ENCODE peak calls at places on chromosome 7, in ten cellular contexts. One of them, this sample, is unnamed.

GRCh38 chr7:43869898-43870240 is 552 bp upstream of the MRPS24 start:
- DNase-seq in RWPE1: peak
- DNase-seq in H9: no peak
- DNase-seq in sigmoid colon: peak
- DNase-seq in cardiac muscle cell: no peak
- DNase-seq in hepatocyte: peak
- DNase-seq in GM23338: peak
- DNase-seq in IMR-90: peak
- DNase-seq in brain microvascular endothelial cell: peak
- DNase-seq in PC-9: peak
- DNase-seq in this sample: no peak

GRCh38 chr7:20330797-20331230 is at the start of gene ITGB8:
- DNase-seq in RWPE1: peak
- DNase-seq in H9: peak
- DNase-seq in sigmoid colon: peak
- DNase-seq in cardiac muscle cell: peak
- DNase-seq in hepatocyte: no peak
- DNase-seq in GM23338: no peak
- DNase-seq in IMR-90: no peak
- DNase-seq in brain microvascular endothelial cell: no peak
- DNase-seq in PC-9: peak
- DNase-seq in this sample: no peak

GRCh38 chr7:66198956-66199355 is 6.2 kb upstream of the TPST1 start:
- DNase-seq in RWPE1: no peak
- DNase-seq in H9: no peak
- DNase-seq in sigmoid colon: peak
- DNase-seq in cardiac muscle cell: no peak
- DNase-seq in hepatocyte: no peak
- DNase-seq in GM23338: no peak
- DNase-seq in IMR-90: no peak
- DNase-seq in brain microvascular endothelial cell: no peak
- DNase-seq in PC-9: no peak
- DNase-seq in this sample: no peak

GRCh38 chr7:46156835-46157234 is 235.8 kb upstream of the IGFBP3 start:
- DNase-seq in RWPE1: no peak
- DNase-seq in H9: no peak
- DNase-seq in sigmoid colon: no peak
- DNase-seq in cardiac muscle cell: no peak
- DNase-seq in hepatocyte: no peak
- DNase-seq in GM23338: no peak
- DNase-seq in IMR-90: no peak
- DNase-seq in brain microvascular endothelial cell: no peak
- DNase-seq in PC-9: no peak
- DNase-seq in this sample: no peak

GRCh38 chr7:47570649-47571050 is 11.3 kb downstream of the TNS3 start:
- DNase-seq in RWPE1: no peak
- DNase-seq in H9: no peak
- DNase-seq in sigmoid colon: peak
- DNase-seq in cardiac muscle cell: no peak
- DNase-seq in hepatocyte: no peak
- DNase-seq in GM23338: no peak
- DNase-seq in IMR-90: peak
- DNase-seq in brain microvascular endothelial cell: no peak
- DNase-seq in PC-9: no peak
- DNase-seq in this sample: no peak

GRCh38 chr7:157690833-157691382 is 354.1 kb downstream of the DNAJB6 start:
- DNase-seq in RWPE1: no peak
- DNase-seq in H9: peak
- DNase-seq in sigmoid colon: peak
- DNase-seq in cardiac muscle cell: peak
- DNase-seq in hepatocyte: no peak
- DNase-seq in GM23338: peak
- DNase-seq in IMR-90: no peak
- DNase-seq in brain microvascular endothelial cell: peak
- DNase-seq in PC-9: no peak
- DNase-seq in this sample: no peak

GRCh38 chr7:66348959-66349358 is 143.8 kb downstream of the TPST1 start:
- DNase-seq in RWPE1: no peak
- DNase-seq in H9: no peak
- DNase-seq in sigmoid colon: no peak
- DNase-seq in cardiac muscle cell: no peak
- DNase-seq in hepatocyte: no peak
- DNase-seq in GM23338: no peak
- DNase-seq in IMR-90: no peak
- DNase-seq in brain microvascular endothelial cell: no peak
- DNase-seq in PC-9: no peak
- DNase-seq in this sample: no peak

GRCh38 chr7:116708248-116708647 is 36.3 kb downstream of the MET start:
- DNase-seq in RWPE1: no peak
- DNase-seq in H9: no peak
- DNase-seq in sigmoid colon: no peak
- DNase-seq in cardiac muscle cell: no peak
- DNase-seq in hepatocyte: no peak
- DNase-seq in GM23338: no peak
- DNase-seq in IMR-90: no peak
- DNase-seq in brain microvascular endothelial cell: no peak
- DNase-seq in PC-9: no peak
- DNase-seq in this sample: no peak

GRCh38 chr7:134515569-134516468 is 11.5 kb upstream of the AKR1B10 start:
- DNase-seq in RWPE1: peak
- DNase-seq in H9: no peak
- DNase-seq in sigmoid colon: no peak
- DNase-seq in cardiac muscle cell: no peak
- DNase-seq in hepatocyte: no peak
- DNase-seq in GM23338: no peak
- DNase-seq in IMR-90: peak
- DNase-seq in brain microvascular endothelial cell: peak
- DNase-seq in PC-9: no peak
- DNase-seq in this sample: no peak

GRCh38 chr7:18421297-18422004 is 74.1 kb upstream of the HDAC9 start:
- DNase-seq in RWPE1: no peak
- DNase-seq in H9: no peak
- DNase-seq in sigmoid colon: no peak
- DNase-seq in cardiac muscle cell: peak
- DNase-seq in hepatocyte: no peak
- DNase-seq in GM23338: no peak
- DNase-seq in IMR-90: no peak
- DNase-seq in brain microvascular endothelial cell: no peak
- DNase-seq in PC-9: no peak
- DNase-seq in this sample: no peak

GRCh38 chr7:28381466-28381865 is 30.9 kb upstream of the CREB5 start:
- DNase-seq in RWPE1: no peak
- DNase-seq in H9: no peak
- DNase-seq in sigmoid colon: no peak
- DNase-seq in cardiac muscle cell: no peak
- DNase-seq in hepatocyte: no peak
- DNase-seq in GM23338: no peak
- DNase-seq in IMR-90: peak
- DNase-seq in brain microvascular endothelial cell: no peak
- DNase-seq in PC-9: no peak
- DNase-seq in this sample: no peak

GRCh38 chr7:22204312-22204711 is 152.6 kb downstream of the RAPGEF5 start:
- DNase-seq in RWPE1: no peak
- DNase-seq in H9: no peak
- DNase-seq in sigmoid colon: no peak
- DNase-seq in cardiac muscle cell: no peak
- DNase-seq in hepatocyte: no peak
- DNase-seq in GM23338: no peak
- DNase-seq in IMR-90: peak
- DNase-seq in brain microvascular endothelial cell: no peak
- DNase-seq in PC-9: no peak
- DNase-seq in this sample: no peak

GRCh38 chr7:22202141-22202540 is 154.8 kb downstream of the RAPGEF5 start:
- DNase-seq in RWPE1: no peak
- DNase-seq in H9: no peak
- DNase-seq in sigmoid colon: no peak
- DNase-seq in cardiac muscle cell: no peak
- DNase-seq in hepatocyte: no peak
- DNase-seq in GM23338: no peak
- DNase-seq in IMR-90: no peak
- DNase-seq in brain microvascular endothelial cell: peak
- DNase-seq in PC-9: no peak
- DNase-seq in this sample: no peak

GRCh38 chr7:22208806-22209205 is 148.1 kb downstream of the RAPGEF5 start:
- DNase-seq in RWPE1: peak
- DNase-seq in H9: no peak
- DNase-seq in sigmoid colon: no peak
- DNase-seq in cardiac muscle cell: no peak
- DNase-seq in hepatocyte: no peak
- DNase-seq in GM23338: no peak
- DNase-seq in IMR-90: no peak
- DNase-seq in brain microvascular endothelial cell: no peak
- DNase-seq in PC-9: no peak
- DNase-seq in this sample: no peak

GRCh38 chr7:22207724-22208225 is 149.2 kb downstream of the RAPGEF5 start:
- DNase-seq in RWPE1: no peak
- DNase-seq in H9: no peak
- DNase-seq in sigmoid colon: no peak
- DNase-seq in cardiac muscle cell: no peak
- DNase-seq in hepatocyte: no peak
- DNase-seq in GM23338: no peak
- DNase-seq in IMR-90: no peak
- DNase-seq in brain microvascular endothelial cell: no peak
- DNase-seq in PC-9: no peak
- DNase-seq in this sample: no peak

GRCh38 chr7:22205631-22206030 is 151.3 kb downstream of the RAPGEF5 start:
- DNase-seq in RWPE1: no peak
- DNase-seq in H9: no peak
- DNase-seq in sigmoid colon: no peak
- DNase-seq in cardiac muscle cell: no peak
- DNase-seq in hepatocyte: no peak
- DNase-seq in GM23338: no peak
- DNase-seq in IMR-90: no peak
- DNase-seq in brain microvascular endothelial cell: no peak
- DNase-seq in PC-9: no peak
- DNase-seq in this sample: no peak
- H3K27ac ChIP-seq in RWPE1: no peak
- H3K27ac ChIP-seq in H9: no peak
- H3K27ac ChIP-seq in sigmoid colon: no peak
- H3K27ac ChIP-seq in cardiac muscle cell: no peak
- H3K27ac ChIP-seq in hepatocyte: no peak
- H3K27ac ChIP-seq in GM23338: no peak
- H3K27ac ChIP-seq in IMR-90: no peak
- H3K27ac ChIP-seq in brain microvascular endothelial cell: no peak
- H3K27ac ChIP-seq in PC-9: no peak
- H3K27ac ChIP-seq in this sample: no peak

DNA sequence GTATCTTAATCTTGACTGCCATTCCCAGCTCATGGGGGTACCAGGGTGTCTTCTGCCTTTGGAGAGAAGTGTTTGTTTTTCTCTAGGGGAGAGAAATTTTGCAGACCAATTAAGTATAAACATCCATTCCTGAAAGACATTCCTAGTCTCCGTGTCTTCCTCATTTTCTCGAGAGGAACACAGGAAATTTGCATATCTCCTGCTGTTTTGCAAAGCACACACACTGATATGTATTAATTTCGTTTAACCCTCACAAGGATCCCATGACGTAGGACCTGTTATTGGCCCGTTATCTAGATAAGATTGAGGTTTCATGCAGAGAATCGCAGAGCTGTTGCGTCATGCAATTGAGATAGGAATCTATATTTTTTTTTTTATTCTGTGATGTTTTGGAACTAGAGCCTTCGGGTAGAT is 944 bp downstream of the RHBDD2 start:
- DNase-seq in RWPE1: no peak
- DNase-seq in H9: no peak
- DNase-seq in sigmoid colon: no peak
- DNase-seq in cardiac muscle cell: no peak
- DNase-seq in hepatocyte: no peak
- DNase-seq in GM23338: peak
- DNase-seq in IMR-90: peak
- DNase-seq in brain microvascular endothelial cell: peak
- DNase-seq in PC-9: no peak
- DNase-seq in this sample: no peak
- H3K27ac ChIP-seq in RWPE1: no peak
- H3K27ac ChIP-seq in H9: no peak
- H3K27ac ChIP-seq in sigmoid colon: peak
- H3K27ac ChIP-seq in cardiac muscle cell: peak
- H3K27ac ChIP-seq in hepatocyte: peak
- H3K27ac ChIP-seq in GM23338: peak
- H3K27ac ChIP-seq in IMR-90: peak
- H3K27ac ChIP-seq in brain microvascular endothelial cell: peak
- H3K27ac ChIP-seq in PC-9: no peak
- H3K27ac ChIP-seq in this sample: no peak

GRCh38 chr7:51950811-51951210 is 634.2 kb upstream of the COBL start:
- DNase-seq in RWPE1: no peak
- DNase-seq in H9: peak
- DNase-seq in sigmoid colon: no peak
- DNase-seq in cardiac muscle cell: no peak
- DNase-seq in hepatocyte: no peak
- DNase-seq in GM23338: peak
- DNase-seq in IMR-90: no peak
- DNase-seq in brain microvascular endothelial cell: no peak
- DNase-seq in PC-9: no peak
- DNase-seq in this sample: no peak

DNA sequence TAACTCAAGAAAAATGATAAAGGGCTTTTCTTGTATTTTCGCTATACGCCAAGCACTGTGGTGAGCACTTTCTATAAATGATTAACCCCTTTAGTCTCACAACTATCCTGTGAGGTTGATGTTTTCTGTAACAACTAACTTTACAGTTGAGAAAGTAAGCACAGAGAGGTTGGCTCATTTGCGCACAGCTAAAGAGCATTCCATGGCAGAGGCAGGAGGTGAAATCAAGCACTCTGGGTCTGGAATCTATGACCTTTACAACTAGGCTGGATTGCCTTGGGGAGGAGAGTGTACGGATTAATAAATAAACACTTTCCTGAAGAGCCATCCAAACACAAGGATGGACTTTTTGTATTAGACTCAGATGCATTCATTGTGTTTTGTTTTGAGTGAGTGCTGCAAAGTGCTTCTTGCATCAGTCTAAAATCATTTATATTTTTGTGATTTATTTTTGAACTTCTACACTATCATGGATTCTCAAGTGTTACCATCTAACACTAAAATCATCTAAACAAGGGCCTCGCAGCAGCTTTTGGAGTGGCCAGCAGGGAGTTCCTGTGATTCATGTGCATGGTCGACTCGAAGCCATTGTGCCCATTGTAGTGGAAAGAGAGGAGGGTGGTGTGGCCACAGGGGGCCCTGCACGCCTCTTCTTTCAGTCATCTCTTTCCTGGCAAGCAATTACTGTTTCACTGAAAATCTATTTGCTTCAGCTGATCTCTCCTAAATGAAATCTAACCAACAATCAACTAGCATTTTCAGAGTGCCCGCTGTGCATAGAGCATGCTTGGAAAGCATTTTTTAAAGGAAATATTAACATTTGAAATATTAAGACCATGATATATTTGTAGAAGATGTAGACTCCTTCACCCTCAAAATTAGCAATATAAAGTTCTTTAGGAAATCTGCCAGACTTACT is 633.4 kb upstream of the COBL start:
- DNase-seq in RWPE1: no peak
- DNase-seq in H9: peak
- DNase-seq in sigmoid colon: no peak
- DNase-seq in cardiac muscle cell: no peak
- DNase-seq in hepatocyte: no peak
- DNase-seq in GM23338: peak
- DNase-seq in IMR-90: no peak
- DNase-seq in brain microvascular endothelial cell: no peak
- DNase-seq in PC-9: no peak
- DNase-seq in this sample: peak
- H3K27ac ChIP-seq in RWPE1: no peak
- H3K27ac ChIP-seq in H9: peak
- H3K27ac ChIP-seq in sigmoid colon: no peak
- H3K27ac ChIP-seq in cardiac muscle cell: no peak
- H3K27ac ChIP-seq in hepatocyte: no peak
- H3K27ac ChIP-seq in GM23338: peak
- H3K27ac ChIP-seq in IMR-90: no peak
- H3K27ac ChIP-seq in brain microvascular endothelial cell: no peak
- H3K27ac ChIP-seq in PC-9: no peak
- H3K27ac ChIP-seq in this sample: peak

GRCh38 chr7:98354052-98354451 is 46.8 kb downstream of the BAIAP2L1 start:
- DNase-seq in RWPE1: no peak
- DNase-seq in H9: no peak
- DNase-seq in sigmoid colon: no peak
- DNase-seq in cardiac muscle cell: no peak
- DNase-seq in hepatocyte: no peak
- DNase-seq in GM23338: no peak
- DNase-seq in IMR-90: no peak
- DNase-seq in brain microvascular endothelial cell: no peak
- DNase-seq in PC-9: no peak
- DNase-seq in this sample: no peak
- H3K27ac ChIP-seq in RWPE1: peak
- H3K27ac ChIP-seq in H9: no peak
- H3K27ac ChIP-seq in sigmoid colon: no peak
- H3K27ac ChIP-seq in cardiac muscle cell: no peak
- H3K27ac ChIP-seq in hepatocyte: peak
- H3K27ac ChIP-seq in GM23338: peak
- H3K27ac ChIP-seq in IMR-90: peak
- H3K27ac ChIP-seq in brain microvascular endothelial cell: peak
- H3K27ac ChIP-seq in PC-9: peak
- H3K27ac ChIP-seq in this sample: no peak

This sample was measured in iPS DF 6.9.